ENCODE peak calls at places on chromosomes 2 and 18, in four cellular contexts. V is HCT116, X is AG10803, I is ovary. T is an unnamed sample.

GRCh38 chr2:191678437-191679110 is 638 bp downstream of the NABP1 start:
- DNase-seq in V (no peak), X (no peak), I (peak), T (peak)

GRCh38 chr2:200713704-200714064 is 98.0 kb upstream of the BZW1 start:
- DNase-seq in V (no peak), X (no peak), I (no peak), T (no peak)

GRCh38 chr18:32446780-32447179 is 23.9 kb downstream of the GAREM1 start:
- DNase-seq in V (no peak), X (no peak), I (no peak), T (no peak)

GRCh38 chr18:63480476-63480875 is 3.7 kb downstream of the SERPINB5 start:
- DNase-seq in V (no peak), X (no peak), I (no peak), T (no peak)

GRCh38 chr2:212098966-212099365 is 439.6 kb downstream of the ERBB4 start:
- DNase-seq in V (no peak), X (no peak), I (no peak), T (no peak)

GRCh38 chr18:45481846-45482245 is 133.4 kb upstream of the SLC14A2 start:
- DNase-seq in V (no peak), X (no peak), I (no peak), T (no peak)

GRCh38 chr18:30465131-30465530 is 577.4 kb downstream of the DSC3 start:
- DNase-seq in V (no peak), X (no peak), I (no peak), T (no peak)

GRCh38 chr2:205193121-205193520 is 489.2 kb upstream of the NRP2 start:
- DNase-seq in V (no peak), X (no peak), I (no peak), T (no peak)

GRCh38 chr2:20168727-20169696 is 55.9 kb downstream of the SDC1 start:
- DNase-seq in V (no peak), X (no peak), I (no peak), T (no peak)

T was measured in left cardiac atrium.